ENCODE peak calls at places on chromosomes 3 and 15, in five cellular contexts. One of them, this sample, is unnamed.

GRCh38 chr15:99450896-99451358 is 114.9 kb upstream of the MEF2A start:
- DNase-seq in CD8-positive, alpha-beta memory T cell: no peak
- DNase-seq in endodermal cell: peak; percentile 33
- DNase-seq in MM.1S: no peak
- DNase-seq in fibroblast of lung: no peak
- DNase-seq in this sample: peak; percentile 17

GRCh38 chr15:45163508-45163856 is 24.3 kb downstream of the SHF start:
- DNase-seq in CD8-positive, alpha-beta memory T cell: no peak
- DNase-seq in endodermal cell: no peak
- DNase-seq in MM.1S: no peak
- DNase-seq in fibroblast of lung: no peak
- DNase-seq in this sample: no peak

GRCh38 chr15:101258238-101259144 is 6.6 kb upstream of the CHSY1 start:
- DNase-seq in CD8-positive, alpha-beta memory T cell: peak; percentile 64
- DNase-seq in endodermal cell: peak; percentile 79
- DNase-seq in MM.1S: peak; percentile 73
- DNase-seq in fibroblast of lung: peak; percentile 87
- DNase-seq in this sample: peak; percentile 55

GRCh38 chr3:122558605-122559004 is 5.5 kb downstream of the PARP9 start:
- DNase-seq in CD8-positive, alpha-beta memory T cell: no peak
- DNase-seq in endodermal cell: peak; percentile 18
- DNase-seq in MM.1S: no peak
- DNase-seq in fibroblast of lung: no peak
- DNase-seq in this sample: no peak

GRCh38 chr3:159824341-159824740 is 164.3 kb upstream of the IL12A start:
- DNase-seq in CD8-positive, alpha-beta memory T cell: no peak
- DNase-seq in endodermal cell: no peak
- DNase-seq in MM.1S: no peak
- DNase-seq in fibroblast of lung: peak; percentile 86
- DNase-seq in this sample: no peak

GRCh38 chr3:178847170-178847569 is 224.4 kb downstream of the ZMAT3 start:
- DNase-seq in CD8-positive, alpha-beta memory T cell: no peak
- DNase-seq in endodermal cell: no peak
- DNase-seq in MM.1S: no peak
- DNase-seq in fibroblast of lung: peak; percentile 11
- DNase-seq in this sample: no peak

GRCh38 chr3:157160652-157161480 is 919 bp upstream of the CCNL1 start:
- DNase-seq in CD8-positive, alpha-beta memory T cell: peak; percentile 75
- DNase-seq in endodermal cell: peak; percentile 77
- DNase-seq in MM.1S: peak; percentile 77
- DNase-seq in fibroblast of lung: peak; percentile 96
- DNase-seq in this sample: peak; percentile 56

GRCh38 chr3:19885468-19885867 is 48.5 kb downstream of the EFHB start:
- DNase-seq in CD8-positive, alpha-beta memory T cell: no peak
- DNase-seq in endodermal cell: no peak
- DNase-seq in MM.1S: peak; percentile 43
- DNase-seq in fibroblast of lung: peak; percentile 60
- DNase-seq in this sample: peak; percentile 58

GRCh38 chr15:41289953-41290352 is 42.4 kb downstream of the OIP5 start:
- DNase-seq in CD8-positive, alpha-beta memory T cell: no peak
- DNase-seq in endodermal cell: no peak
- DNase-seq in MM.1S: no peak
- DNase-seq in fibroblast of lung: no peak
- DNase-seq in this sample: no peak

GRCh38 chr3:194540268-194540937 is 53.6 kb upstream of the ATP13A3 start:
- DNase-seq in CD8-positive, alpha-beta memory T cell: no peak
- DNase-seq in endodermal cell: no peak
- DNase-seq in MM.1S: no peak
- DNase-seq in fibroblast of lung: no peak
- DNase-seq in this sample: no peak

GRCh38 chr3:150870406-150870805 is 34.8 kb downstream of the MINDY4B start:
- DNase-seq in CD8-positive, alpha-beta memory T cell: no peak
- DNase-seq in endodermal cell: no peak
- DNase-seq in MM.1S: no peak
- DNase-seq in fibroblast of lung: peak; percentile 19
- DNase-seq in this sample: no peak

GRCh38 chr3:108494862-108495531 is 15.4 kb downstream of the MYH15 start:
- DNase-seq in CD8-positive, alpha-beta memory T cell: no peak
- DNase-seq in endodermal cell: no peak
- DNase-seq in MM.1S: no peak
- DNase-seq in fibroblast of lung: no peak
- DNase-seq in this sample: no peak

GRCh38 chr3:101942356-101942755 is 93.0 kb downstream of the NFKBIZ start:
- DNase-seq in CD8-positive, alpha-beta memory T cell: no peak
- DNase-seq in endodermal cell: no peak
- DNase-seq in MM.1S: no peak
- DNase-seq in fibroblast of lung: peak; percentile 26
- DNase-seq in this sample: no peak

GRCh38 chr3:195224980-195225580 is 45.9 kb downstream of the XXYLT1 start:
- DNase-seq in CD8-positive, alpha-beta memory T cell: no peak
- DNase-seq in endodermal cell: no peak
- DNase-seq in MM.1S: peak; percentile 2
- DNase-seq in fibroblast of lung: no peak
- DNase-seq in this sample: no peak

GRCh38 chr15:26179906-26180305 is 316.8 kb upstream of the ATP10A start:
- DNase-seq in CD8-positive, alpha-beta memory T cell: no peak
- DNase-seq in endodermal cell: peak; percentile 88
- DNase-seq in MM.1S: no peak
- DNase-seq in fibroblast of lung: no peak
- DNase-seq in this sample: peak; percentile 77

GRCh38 chr3:129369711-129370110 is 58.7 kb downstream of the EFCAB12 start:
- DNase-seq in CD8-positive, alpha-beta memory T cell: no peak
- DNase-seq in endodermal cell: no peak
- DNase-seq in MM.1S: no peak
- DNase-seq in fibroblast of lung: no peak
- DNase-seq in this sample: no peak

GRCh38 chr15:90104551-90104950 is 2.3 kb upstream of the IDH2 start:
- DNase-seq in CD8-positive, alpha-beta memory T cell: no peak
- DNase-seq in endodermal cell: no peak
- DNase-seq in MM.1S: no peak
- DNase-seq in fibroblast of lung: no peak
- DNase-seq in this sample: no peak

GRCh38 chr15:66831801-66832390 is 129.9 kb downstream of the SMAD6 start:
- DNase-seq in CD8-positive, alpha-beta memory T cell: no peak
- DNase-seq in endodermal cell: no peak
- DNase-seq in MM.1S: no peak
- DNase-seq in fibroblast of lung: no peak
- DNase-seq in this sample: no peak

GRCh38 chr3:95394286-95394685 is 1331.4 kb downstream of the NSUN3 start:
- DNase-seq in CD8-positive, alpha-beta memory T cell: no peak
- DNase-seq in endodermal cell: no peak
- DNase-seq in MM.1S: no peak
- DNase-seq in fibroblast of lung: no peak
- DNase-seq in this sample: no peak

GRCh38 chr3:79846148-79846933 is 78.5 kb upstream of the ROBO1 start:
- DNase-seq in CD8-positive, alpha-beta memory T cell: no peak
- DNase-seq in endodermal cell: peak; percentile 71
- DNase-seq in MM.1S: no peak
- DNase-seq in fibroblast of lung: no peak
- DNase-seq in this sample: peak; percentile 21

GRCh38 chr15:80976851-80977250 is 12.8 kb downstream of the MESD start:
- DNase-seq in CD8-positive, alpha-beta memory T cell: no peak
- DNase-seq in endodermal cell: no peak
- DNase-seq in MM.1S: no peak
- DNase-seq in fibroblast of lung: no peak
- DNase-seq in this sample: no peak

GRCh38 chr3:194855025-194855391 is 169.3 kb downstream of the FAM43A start:
- DNase-seq in CD8-positive, alpha-beta memory T cell: no peak
- DNase-seq in endodermal cell: no peak
- DNase-seq in MM.1S: no peak
- DNase-seq in fibroblast of lung: no peak
- DNase-seq in this sample: no peak

GRCh38 chr3:46925585-46925934 is 48.0 kb downstream of the PTH1R start:
- DNase-seq in CD8-positive, alpha-beta memory T cell: peak; percentile 33
- DNase-seq in endodermal cell: no peak
- DNase-seq in MM.1S: no peak
- DNase-seq in fibroblast of lung: no peak
- DNase-seq in this sample: no peak

GRCh38 chr3:101509811-101510210 is 3.2 kb downstream of the SENP7 start:
- DNase-seq in CD8-positive, alpha-beta memory T cell: no peak
- DNase-seq in endodermal cell: no peak
- DNase-seq in MM.1S: no peak
- DNase-seq in fibroblast of lung: peak; percentile 62
- DNase-seq in this sample: no peak

GRCh38 chr3:177553586-177553985 is 356.3 kb upstream of the TBL1XR1 start:
- DNase-seq in CD8-positive, alpha-beta memory T cell: no peak
- DNase-seq in endodermal cell: no peak
- DNase-seq in MM.1S: no peak
- DNase-seq in fibroblast of lung: no peak
- DNase-seq in this sample: no peak

GRCh38 chr3:177551431-177551836 is 354.2 kb upstream of the TBL1XR1 start:
- DNase-seq in CD8-positive, alpha-beta memory T cell: no peak
- DNase-seq in endodermal cell: no peak
- DNase-seq in MM.1S: no peak
- DNase-seq in fibroblast of lung: no peak
- DNase-seq in this sample: no peak

GRCh38 chr3:177553012-177553411 is 355.7 kb upstream of the TBL1XR1 start:
- DNase-seq in CD8-positive, alpha-beta memory T cell: no peak
- DNase-seq in endodermal cell: no peak
- DNase-seq in MM.1S: no peak
- DNase-seq in fibroblast of lung: no peak
- DNase-seq in this sample: no peak

GRCh38 chr3:177550667-177551066 is 353.4 kb upstream of the TBL1XR1 start:
- DNase-seq in CD8-positive, alpha-beta memory T cell: no peak
- DNase-seq in endodermal cell: no peak
- DNase-seq in MM.1S: no peak
- DNase-seq in fibroblast of lung: no peak
- DNase-seq in this sample: no peak

DNA sequence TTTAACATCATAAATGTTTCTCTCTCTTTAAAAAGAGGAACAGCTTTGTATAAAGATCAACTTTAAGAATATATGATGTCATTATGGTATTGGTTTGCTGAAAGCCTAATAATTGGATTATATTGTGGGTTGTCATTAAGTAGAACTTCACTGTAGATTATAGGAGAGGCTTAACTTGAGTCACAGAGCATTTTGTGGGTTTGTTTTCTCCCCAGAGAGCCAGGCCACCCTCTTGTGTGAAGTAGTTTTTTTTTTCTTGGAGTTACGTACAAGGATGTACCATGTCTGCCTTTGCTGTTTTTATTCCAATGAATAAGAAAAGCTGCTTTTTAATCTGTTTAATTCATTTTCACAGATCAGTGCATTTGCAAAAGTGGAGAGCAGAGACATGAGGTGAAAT is 354.8 kb upstream of the TBL1XR1 start:
- DNase-seq in CD8-positive, alpha-beta memory T cell: no peak
- DNase-seq in endodermal cell: no peak
- DNase-seq in MM.1S: no peak
- DNase-seq in fibroblast of lung: no peak
- DNase-seq in this sample: no peak
- H3K4me3 ChIP-seq in CD8-positive, alpha-beta memory T cell: no peak overlapping the region
- H3K4me3 ChIP-seq in endodermal cell: no peak overlapping the region
- H3K4me3 ChIP-seq in MM.1S: no peak overlapping the region
- H3K4me3 ChIP-seq in fibroblast of lung: no peak overlapping the region
- H3K4me3 ChIP-seq in this sample: no peak overlapping the region

DNA sequence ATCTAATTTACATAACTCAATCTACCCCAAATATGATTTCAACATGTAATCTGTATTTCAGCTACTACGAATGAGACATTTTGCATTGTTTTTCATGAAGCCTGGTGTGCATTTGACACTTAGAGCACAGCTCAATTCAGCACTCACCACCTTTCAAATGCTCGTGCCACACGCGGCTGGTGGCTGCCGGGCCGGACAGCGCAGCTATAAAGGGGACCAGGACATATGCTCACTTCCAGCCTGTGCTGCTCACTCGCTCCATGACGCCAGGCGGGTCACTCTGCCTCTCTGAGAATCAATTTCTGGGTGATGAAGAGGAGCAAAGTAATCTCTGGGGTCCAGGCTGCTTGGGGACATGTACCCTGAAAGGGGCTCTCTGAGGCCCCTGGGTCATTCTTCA is 93.1 kb downstream of the WNT7A start:
- DNase-seq in CD8-positive, alpha-beta memory T cell: no peak
- DNase-seq in endodermal cell: no peak
- DNase-seq in MM.1S: no peak
- DNase-seq in fibroblast of lung: no peak
- DNase-seq in this sample: no peak
- H3K27me3 ChIP-seq in CD8-positive, alpha-beta memory T cell: peaks cover 4% of the 10 kb centered on the region
- H3K27me3 ChIP-seq in endodermal cell: no peaks in the 10 kb centered on the region
- H3K27me3 ChIP-seq in MM.1S: peaks cover 100% of the 10 kb centered on the region
- H3K27me3 ChIP-seq in fibroblast of lung: no peaks in the 10 kb centered on the region
- H3K27me3 ChIP-seq in this sample: no peaks in the 10 kb centered on the region

DNA sequence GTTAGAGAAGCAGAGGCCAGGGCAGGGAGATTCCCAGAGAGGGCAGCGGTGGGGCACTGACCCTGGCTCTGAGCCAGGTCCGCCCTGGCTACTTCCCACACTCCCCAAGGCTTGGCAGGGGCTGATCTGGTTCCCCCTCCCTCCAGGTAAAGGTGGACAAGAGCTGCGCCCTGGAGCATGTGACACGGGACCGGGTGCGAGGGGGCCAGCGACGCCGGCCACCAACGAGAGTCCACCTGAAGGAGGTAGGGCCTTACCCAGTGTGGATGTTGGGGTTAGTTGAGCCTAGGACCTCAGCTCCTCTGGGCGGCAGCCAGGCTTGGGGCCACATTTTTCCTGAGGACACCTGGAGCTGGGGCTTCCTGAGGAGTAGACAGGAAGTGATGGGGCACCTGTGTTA is 19.6 kb downstream of the PLEKHO2 start:
- DNase-seq in CD8-positive, alpha-beta memory T cell: no peak
- DNase-seq in endodermal cell: no peak
- DNase-seq in MM.1S: no peak
- DNase-seq in fibroblast of lung: no peak
- DNase-seq in this sample: no peak
- H3K36me3 ChIP-seq in CD8-positive, alpha-beta memory T cell: peaks cover 36% of the 10 kb centered on the region
- H3K36me3 ChIP-seq in endodermal cell: peaks cover 46% of the 10 kb centered on the region
- H3K36me3 ChIP-seq in MM.1S: peaks cover 12% of the 10 kb centered on the region
- H3K36me3 ChIP-seq in fibroblast of lung: peaks cover 49% of the 10 kb centered on the region
- H3K36me3 ChIP-seq in this sample: peaks cover 24% of the 10 kb centered on the region

GRCh38 chr3:87088366-87088983 is 97.5 kb upstream of the VGLL3 start:
- DNase-seq in CD8-positive, alpha-beta memory T cell: no peak
- DNase-seq in endodermal cell: no peak
- DNase-seq in MM.1S: no peak
- DNase-seq in fibroblast of lung: peak; percentile 55
- DNase-seq in this sample: peak; percentile 5
- H3K4me3 ChIP-seq in CD8-positive, alpha-beta memory T cell: no peak overlapping the region
- H3K4me3 ChIP-seq in endodermal cell: no peak overlapping the region
- H3K4me3 ChIP-seq in MM.1S: no peak overlapping the region
- H3K4me3 ChIP-seq in fibroblast of lung: peak overlapping the region; percentile 67
- H3K4me3 ChIP-seq in this sample: no peak overlapping the region

DNA sequence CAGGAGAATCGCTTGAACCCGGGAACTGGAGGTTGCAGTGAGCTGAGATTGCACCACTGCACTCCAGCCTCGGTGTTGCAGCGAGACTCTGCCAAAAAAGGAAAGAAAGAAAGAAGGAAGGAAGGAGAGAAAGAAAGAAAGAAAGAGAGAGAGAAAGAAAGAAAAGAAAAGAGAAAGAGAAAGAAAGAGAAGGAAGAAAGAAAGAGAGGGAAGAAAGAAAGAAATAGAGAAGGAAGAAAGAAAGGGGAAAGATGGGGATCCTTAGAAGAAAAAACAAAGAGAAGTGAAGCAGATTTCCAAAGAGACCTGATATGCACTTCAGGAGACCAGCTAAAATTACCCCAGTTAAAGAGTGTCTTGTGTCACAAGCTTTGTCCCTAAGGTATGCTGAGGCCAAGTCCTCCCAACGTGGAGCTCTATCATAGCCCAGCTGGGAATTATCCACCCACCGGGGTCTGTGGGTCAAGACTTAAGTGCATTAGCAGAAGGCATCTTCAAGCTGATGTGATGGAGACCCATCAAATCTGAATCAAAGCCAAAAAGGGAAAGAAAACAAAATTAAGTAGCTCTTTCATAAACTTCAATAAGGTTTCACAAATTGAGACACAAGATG is 17.9 kb upstream of the AKAP13 start:
- DNase-seq in CD8-positive, alpha-beta memory T cell: no peak
- DNase-seq in endodermal cell: no peak
- DNase-seq in MM.1S: no peak
- DNase-seq in fibroblast of lung: no peak
- DNase-seq in this sample: no peak
- H3K27me3 ChIP-seq in CD8-positive, alpha-beta memory T cell: no peaks in the 10 kb centered on the region
- H3K27me3 ChIP-seq in endodermal cell: no peaks in the 10 kb centered on the region
- H3K27me3 ChIP-seq in MM.1S: no peaks in the 10 kb centered on the region
- H3K27me3 ChIP-seq in fibroblast of lung: no peaks in the 10 kb centered on the region
- H3K27me3 ChIP-seq in this sample: no peaks in the 10 kb centered on the region

This sample was measured in H7.